ENCODE peak calls at places on chromosomes 1 and 21, in five cellular contexts. R is IMR-90, X is breast epithelium, J is lower lobe of right lung, M is left lung. G is an unnamed sample. For H3K9me3, H3K36me3 and H3K4me1, the result is how much of the 10 kb centered on the place peaks cover.

GRCh38 chr1:15885701-15886612 is 38.5 kb downstream of the SPEN start:
- DNase-seq in R (peak), X (peak), J (peak), M (peak), G (peak)

GRCh38 chr1:39081266-39082139 is 55.4 kb downstream of the NDUFS5 start:
- DNase-seq in R (no peak), X (no peak), J (peak), M (no peak), G (no peak)

GRCh38 chr21:17406202-17406601 is 106.6 kb upstream of the CXADR start:
- DNase-seq in R (no peak), X (no peak), J (no peak), M (no peak), G (no peak)

GRCh38 chr21:45105906-45106485 is 31.6 kb downstream of the ADARB1 start:
- DNase-seq in R (no peak), X (no peak), J (no peak), M (no peak), G (no peak)

GRCh38 chr1:14189381-14189780 is 409.1 kb upstream of the KAZN start:
- DNase-seq in R (no peak), X (no peak), J (no peak), M (no peak), G (no peak)

GRCh38 chr1:13549521-13549920 is 34.1 kb upstream of the PDPN start:
- DNase-seq in R (no peak), X (no peak), J (no peak), M (no peak), G (no peak)

GRCh38 chr1:240508950-240509349 is 103.0 kb downstream of the GREM2 start:
- DNase-seq in R (peak), X (no peak), J (no peak), M (no peak), G (no peak)

GRCh38 chr1:40395211-40396175 is 22.0 kb downstream of the SMAP2 start:
- DNase-seq in R (no peak), X (no peak), J (no peak), M (no peak), G (peak)

GRCh38 chr1:169804941-169805340 is 10.2 kb upstream of the METTL18 start:
- DNase-seq in R (no peak), X (no peak), J (no peak), M (no peak), G (no peak)

GRCh38 chr1:1628656-1629429 is 3.1 kb upstream of the MMP23B start:
- DNase-seq in R (no peak), X (no peak), J (peak), M (peak), G (no peak)

GRCh38 chr1:111980684-111981083 is 8.8 kb downstream of the KCND3 start:
- DNase-seq in R (no peak), X (no peak), J (no peak), M (no peak), G (no peak)

GRCh38 chr21:14569868-14570267 is 23.8 kb upstream of the SAMSN1 start:
- DNase-seq in R (no peak), X (no peak), J (no peak), M (no peak), G (peak)

DNA sequence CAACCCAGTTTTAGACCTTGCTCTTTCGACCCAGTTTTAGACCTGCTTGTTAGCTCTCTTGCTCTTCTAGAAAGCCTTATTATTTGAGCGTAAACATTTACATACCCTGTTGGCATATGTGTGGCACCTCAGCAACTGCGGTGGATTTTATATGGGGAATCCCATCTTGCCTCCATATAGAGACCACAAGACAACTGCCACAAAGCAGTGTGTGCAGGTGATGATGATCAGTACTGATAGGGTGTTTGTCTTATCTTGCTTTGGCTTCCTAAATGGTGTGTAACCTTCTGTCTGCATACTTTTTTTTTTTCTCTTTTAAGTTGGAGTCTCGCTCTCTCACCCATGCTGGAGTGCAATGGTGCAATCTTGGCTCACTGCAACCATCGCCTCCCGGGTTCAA is 1270.8 kb downstream of the MRPL39 start:
- DNase-seq in R (no peak), X (no peak), J (no peak), M (no peak), G (no peak)
- H3K9me3 ChIP-seq in R (under half), X (under half), J (under half), M (under half), G (under half)

GRCh38 chr21:46650476-46651098 is 15.1 kb downstream of the PRMT2 start:
- DNase-seq in R (no peak), X (no peak), J (no peak), M (no peak), G (no peak)
- H3K36me3 ChIP-seq in R (half or more), X (under half), J (half or more), M (under half), G (under half)

GRCh38 chr1:12177156-12177998 is 10.6 kb downstream of the TNFRSF1B start:
- DNase-seq in R (no peak), X (no peak), J (no peak), M (no peak), G (no peak)
- H3K4me1 ChIP-seq in R (under half), X (under half), J (half or more), M (half or more), G (under half)

GRCh38 chr21:41578708-41579107 is 70.8 kb upstream of the TMPRSS2 start:
- DNase-seq in R (no peak), X (no peak), J (no peak), M (no peak), G (peak)
- H3K9me3 ChIP-seq in R (under half), X (under half), J (under half), M (under half), G (under half)

DNA sequence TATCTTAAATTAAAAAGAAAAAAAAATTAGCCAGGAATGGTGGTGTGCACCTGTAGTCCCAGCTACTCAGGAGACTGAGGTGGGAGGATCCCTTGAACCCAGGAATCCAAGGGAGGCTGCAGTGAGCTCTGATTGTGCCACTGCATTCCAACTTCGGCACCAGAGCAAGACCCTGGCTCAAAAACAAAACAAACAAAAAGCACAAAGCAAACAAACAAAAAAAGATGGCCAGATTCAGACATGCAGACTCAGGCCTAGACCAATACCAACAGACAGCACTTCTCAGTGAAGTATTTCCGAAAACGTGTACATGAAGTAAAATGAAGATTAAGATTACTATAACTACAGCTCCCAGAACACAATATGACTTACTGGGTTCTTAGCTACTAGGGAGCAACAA is 10.6 kb downstream of the SLC35D1 start:
- DNase-seq in R (no peak), X (no peak), J (no peak), M (no peak), G (no peak)
- H3K36me3 ChIP-seq in R (under half), X (under half), J (half or more), M (under half), G (under half)

DNA sequence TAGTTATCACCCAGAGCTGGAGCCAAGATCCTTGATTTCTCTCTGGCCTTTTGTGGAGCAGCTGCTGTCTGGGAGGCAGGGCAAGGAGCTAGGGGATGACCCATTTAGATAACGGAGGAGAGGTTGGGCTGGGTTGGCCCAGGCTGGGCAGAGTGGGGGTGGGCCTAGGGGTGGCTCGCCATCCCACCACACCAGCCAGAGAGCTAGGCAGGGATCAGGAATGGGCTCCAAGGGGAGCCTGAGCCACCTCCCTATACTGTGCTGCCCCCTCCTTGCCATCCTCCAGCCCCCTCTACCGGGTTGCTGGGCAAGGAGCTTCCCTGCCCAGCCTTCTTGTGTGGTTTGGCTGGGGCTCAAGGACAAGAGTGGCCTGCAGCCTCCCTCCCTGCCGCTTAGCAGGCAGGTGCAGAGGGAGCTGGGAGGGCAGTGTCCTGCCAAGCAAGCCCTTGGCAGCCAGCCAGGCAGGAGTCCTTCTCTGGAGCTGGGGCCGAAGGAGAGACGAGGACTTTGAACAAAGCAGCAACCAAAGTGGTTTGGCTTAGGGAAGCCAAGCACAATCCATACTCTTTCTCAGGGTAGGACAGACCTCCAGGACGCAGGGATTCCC is 4.1 kb downstream of the NUAK2 start:
- DNase-seq in R (no peak), X (peak), J (peak), M (peak), G (peak)
- H3K4me1 ChIP-seq in R (under half), X (under half), J (half or more), M (half or more), G (under half)